ENCODE peak calls at places on chromosomes 11 and 22, in ten cellular contexts. One of them, this sample, is unnamed.

GRCh38 chr11:21295508-21295907 is 626.1 kb downstream of the NELL1 start:
- DNase-seq in LoVo: no peak
- DNase-seq in stimulated activated CD4-positive, alpha-beta T cell treated with anti-CD3 and anti-CD28 coated beads, Interleukin-12 subunit alpha, Interleukin-12 subunit beta, amount 100 ng/mL, for 24 hours: no peak
- DNase-seq in activated CD8-positive, alpha-beta T cell treated with anti-CD3 and anti-CD28 coated beads for 36 hours: no peak
- DNase-seq in EH: no peak
- DNase-seq in hepatocyte: no peak
- DNase-seq in activated CD4-positive, alpha-beta T cell treated with anti-CD3 and anti-CD28 coated beads, Interleukin-2, amount 50 U/mL, for 1 hour: no peak
- DNase-seq in stimulated activated CD8-positive, alpha-beta memory T cell treated with anti-CD3 and anti-CD28 coated beads, Interleukin-15, amount 100 ng/mL, for 4 hours: no peak
- DNase-seq in Peyer's patch: no peak
- DNase-seq in activated gamma-delta T cell: no peak
- DNase-seq in this sample: no peak

GRCh38 chr11:5891216-5891800 is 1.7 kb upstream of the OR52E5 start:
- DNase-seq in LoVo: peak
- DNase-seq in stimulated activated CD4-positive, alpha-beta T cell treated with anti-CD3 and anti-CD28 coated beads, Interleukin-12 subunit alpha, Interleukin-12 subunit beta, amount 100 ng/mL, for 24 hours: no peak
- DNase-seq in activated CD8-positive, alpha-beta T cell treated with anti-CD3 and anti-CD28 coated beads for 36 hours: no peak
- DNase-seq in EH: peak
- DNase-seq in hepatocyte: no peak
- DNase-seq in activated CD4-positive, alpha-beta T cell treated with anti-CD3 and anti-CD28 coated beads, Interleukin-2, amount 50 U/mL, for 1 hour: no peak
- DNase-seq in stimulated activated CD8-positive, alpha-beta memory T cell treated with anti-CD3 and anti-CD28 coated beads, Interleukin-15, amount 100 ng/mL, for 4 hours: no peak
- DNase-seq in Peyer's patch: no peak
- DNase-seq in activated gamma-delta T cell: no peak
- DNase-seq in this sample: no peak

GRCh38 chr11:38100836-38101235 is 1502.8 kb upstream of the RAG2 start:
- DNase-seq in LoVo: no peak
- DNase-seq in stimulated activated CD4-positive, alpha-beta T cell treated with anti-CD3 and anti-CD28 coated beads, Interleukin-12 subunit alpha, Interleukin-12 subunit beta, amount 100 ng/mL, for 24 hours: no peak
- DNase-seq in activated CD8-positive, alpha-beta T cell treated with anti-CD3 and anti-CD28 coated beads for 36 hours: no peak
- DNase-seq in EH: no peak
- DNase-seq in hepatocyte: no peak
- DNase-seq in activated CD4-positive, alpha-beta T cell treated with anti-CD3 and anti-CD28 coated beads, Interleukin-2, amount 50 U/mL, for 1 hour: no peak
- DNase-seq in stimulated activated CD8-positive, alpha-beta memory T cell treated with anti-CD3 and anti-CD28 coated beads, Interleukin-15, amount 100 ng/mL, for 4 hours: no peak
- DNase-seq in Peyer's patch: no peak
- DNase-seq in activated gamma-delta T cell: no peak
- DNase-seq in this sample: no peak

GRCh38 chr11:92046103-92046502 is 178.5 kb upstream of the FAT3 start:
- DNase-seq in LoVo: no peak
- DNase-seq in stimulated activated CD4-positive, alpha-beta T cell treated with anti-CD3 and anti-CD28 coated beads, Interleukin-12 subunit alpha, Interleukin-12 subunit beta, amount 100 ng/mL, for 24 hours: no peak
- DNase-seq in activated CD8-positive, alpha-beta T cell treated with anti-CD3 and anti-CD28 coated beads for 36 hours: no peak
- DNase-seq in EH: no peak
- DNase-seq in hepatocyte: no peak
- DNase-seq in activated CD4-positive, alpha-beta T cell treated with anti-CD3 and anti-CD28 coated beads, Interleukin-2, amount 50 U/mL, for 1 hour: no peak
- DNase-seq in stimulated activated CD8-positive, alpha-beta memory T cell treated with anti-CD3 and anti-CD28 coated beads, Interleukin-15, amount 100 ng/mL, for 4 hours: no peak
- DNase-seq in Peyer's patch: no peak
- DNase-seq in activated gamma-delta T cell: no peak
- DNase-seq in this sample: no peak

GRCh38 chr11:113161671-113162589 is 152.5 kb upstream of the TTC12 start:
- DNase-seq in LoVo: no peak
- DNase-seq in stimulated activated CD4-positive, alpha-beta T cell treated with anti-CD3 and anti-CD28 coated beads, Interleukin-12 subunit alpha, Interleukin-12 subunit beta, amount 100 ng/mL, for 24 hours: no peak
- DNase-seq in activated CD8-positive, alpha-beta T cell treated with anti-CD3 and anti-CD28 coated beads for 36 hours: no peak
- DNase-seq in EH: no peak
- DNase-seq in hepatocyte: no peak
- DNase-seq in activated CD4-positive, alpha-beta T cell treated with anti-CD3 and anti-CD28 coated beads, Interleukin-2, amount 50 U/mL, for 1 hour: no peak
- DNase-seq in stimulated activated CD8-positive, alpha-beta memory T cell treated with anti-CD3 and anti-CD28 coated beads, Interleukin-15, amount 100 ng/mL, for 4 hours: no peak
- DNase-seq in Peyer's patch: no peak
- DNase-seq in activated gamma-delta T cell: no peak
- DNase-seq in this sample: no peak

GRCh38 chr11:70454197-70454767 is 56.0 kb downstream of the CTTN start:
- DNase-seq in LoVo: no peak
- DNase-seq in stimulated activated CD4-positive, alpha-beta T cell treated with anti-CD3 and anti-CD28 coated beads, Interleukin-12 subunit alpha, Interleukin-12 subunit beta, amount 100 ng/mL, for 24 hours: no peak
- DNase-seq in activated CD8-positive, alpha-beta T cell treated with anti-CD3 and anti-CD28 coated beads for 36 hours: no peak
- DNase-seq in EH: no peak
- DNase-seq in hepatocyte: no peak
- DNase-seq in activated CD4-positive, alpha-beta T cell treated with anti-CD3 and anti-CD28 coated beads, Interleukin-2, amount 50 U/mL, for 1 hour: no peak
- DNase-seq in stimulated activated CD8-positive, alpha-beta memory T cell treated with anti-CD3 and anti-CD28 coated beads, Interleukin-15, amount 100 ng/mL, for 4 hours: no peak
- DNase-seq in Peyer's patch: no peak
- DNase-seq in activated gamma-delta T cell: no peak
- DNase-seq in this sample: no peak

GRCh38 chr11:10798330-10798980 is 10.3 kb downstream of the EIF4G2 start:
- DNase-seq in LoVo: no peak
- DNase-seq in stimulated activated CD4-positive, alpha-beta T cell treated with anti-CD3 and anti-CD28 coated beads, Interleukin-12 subunit alpha, Interleukin-12 subunit beta, amount 100 ng/mL, for 24 hours: no peak
- DNase-seq in activated CD8-positive, alpha-beta T cell treated with anti-CD3 and anti-CD28 coated beads for 36 hours: no peak
- DNase-seq in EH: no peak
- DNase-seq in hepatocyte: no peak
- DNase-seq in activated CD4-positive, alpha-beta T cell treated with anti-CD3 and anti-CD28 coated beads, Interleukin-2, amount 50 U/mL, for 1 hour: no peak
- DNase-seq in stimulated activated CD8-positive, alpha-beta memory T cell treated with anti-CD3 and anti-CD28 coated beads, Interleukin-15, amount 100 ng/mL, for 4 hours: no peak
- DNase-seq in Peyer's patch: no peak
- DNase-seq in activated gamma-delta T cell: no peak
- DNase-seq in this sample: no peak

GRCh38 chr11:12540075-12540685 is 134.0 kb upstream of the TEAD1 start:
- DNase-seq in LoVo: no peak
- DNase-seq in stimulated activated CD4-positive, alpha-beta T cell treated with anti-CD3 and anti-CD28 coated beads, Interleukin-12 subunit alpha, Interleukin-12 subunit beta, amount 100 ng/mL, for 24 hours: no peak
- DNase-seq in activated CD8-positive, alpha-beta T cell treated with anti-CD3 and anti-CD28 coated beads for 36 hours: no peak
- DNase-seq in EH: peak
- DNase-seq in hepatocyte: no peak
- DNase-seq in activated CD4-positive, alpha-beta T cell treated with anti-CD3 and anti-CD28 coated beads, Interleukin-2, amount 50 U/mL, for 1 hour: no peak
- DNase-seq in stimulated activated CD8-positive, alpha-beta memory T cell treated with anti-CD3 and anti-CD28 coated beads, Interleukin-15, amount 100 ng/mL, for 4 hours: no peak
- DNase-seq in Peyer's patch: no peak
- DNase-seq in activated gamma-delta T cell: no peak
- DNase-seq in this sample: no peak

GRCh38 chr22:28894320-28894719 is 10.9 kb downstream of the ZNRF3 start:
- DNase-seq in LoVo: no peak
- DNase-seq in stimulated activated CD4-positive, alpha-beta T cell treated with anti-CD3 and anti-CD28 coated beads, Interleukin-12 subunit alpha, Interleukin-12 subunit beta, amount 100 ng/mL, for 24 hours: no peak
- DNase-seq in activated CD8-positive, alpha-beta T cell treated with anti-CD3 and anti-CD28 coated beads for 36 hours: no peak
- DNase-seq in EH: no peak
- DNase-seq in hepatocyte: no peak
- DNase-seq in activated CD4-positive, alpha-beta T cell treated with anti-CD3 and anti-CD28 coated beads, Interleukin-2, amount 50 U/mL, for 1 hour: no peak
- DNase-seq in stimulated activated CD8-positive, alpha-beta memory T cell treated with anti-CD3 and anti-CD28 coated beads, Interleukin-15, amount 100 ng/mL, for 4 hours: no peak
- DNase-seq in Peyer's patch: peak
- DNase-seq in activated gamma-delta T cell: no peak
- DNase-seq in this sample: peak

GRCh38 chr11:1260023-1260501 is 37.2 kb downstream of the MUC5B start:
- DNase-seq in LoVo: peak
- DNase-seq in stimulated activated CD4-positive, alpha-beta T cell treated with anti-CD3 and anti-CD28 coated beads, Interleukin-12 subunit alpha, Interleukin-12 subunit beta, amount 100 ng/mL, for 24 hours: peak
- DNase-seq in activated CD8-positive, alpha-beta T cell treated with anti-CD3 and anti-CD28 coated beads for 36 hours: peak
- DNase-seq in EH: peak
- DNase-seq in hepatocyte: peak
- DNase-seq in activated CD4-positive, alpha-beta T cell treated with anti-CD3 and anti-CD28 coated beads, Interleukin-2, amount 50 U/mL, for 1 hour: peak
- DNase-seq in stimulated activated CD8-positive, alpha-beta memory T cell treated with anti-CD3 and anti-CD28 coated beads, Interleukin-15, amount 100 ng/mL, for 4 hours: no peak
- DNase-seq in Peyer's patch: peak
- DNase-seq in activated gamma-delta T cell: no peak
- DNase-seq in this sample: no peak

GRCh38 chr22:26585104-26585790 is 4.7 kb downstream of the TPST2 start:
- DNase-seq in LoVo: peak
- DNase-seq in stimulated activated CD4-positive, alpha-beta T cell treated with anti-CD3 and anti-CD28 coated beads, Interleukin-12 subunit alpha, Interleukin-12 subunit beta, amount 100 ng/mL, for 24 hours: no peak
- DNase-seq in activated CD8-positive, alpha-beta T cell treated with anti-CD3 and anti-CD28 coated beads for 36 hours: peak
- DNase-seq in EH: peak
- DNase-seq in hepatocyte: peak
- DNase-seq in activated CD4-positive, alpha-beta T cell treated with anti-CD3 and anti-CD28 coated beads, Interleukin-2, amount 50 U/mL, for 1 hour: no peak
- DNase-seq in stimulated activated CD8-positive, alpha-beta memory T cell treated with anti-CD3 and anti-CD28 coated beads, Interleukin-15, amount 100 ng/mL, for 4 hours: no peak
- DNase-seq in Peyer's patch: no peak
- DNase-seq in activated gamma-delta T cell: no peak
- DNase-seq in this sample: peak

GRCh38 chr11:17921620-17922473 is 91.0 kb downstream of the SERGEF start:
- DNase-seq in LoVo: no peak
- DNase-seq in stimulated activated CD4-positive, alpha-beta T cell treated with anti-CD3 and anti-CD28 coated beads, Interleukin-12 subunit alpha, Interleukin-12 subunit beta, amount 100 ng/mL, for 24 hours: no peak
- DNase-seq in activated CD8-positive, alpha-beta T cell treated with anti-CD3 and anti-CD28 coated beads for 36 hours: no peak
- DNase-seq in EH: no peak
- DNase-seq in hepatocyte: peak
- DNase-seq in activated CD4-positive, alpha-beta T cell treated with anti-CD3 and anti-CD28 coated beads, Interleukin-2, amount 50 U/mL, for 1 hour: no peak
- DNase-seq in stimulated activated CD8-positive, alpha-beta memory T cell treated with anti-CD3 and anti-CD28 coated beads, Interleukin-15, amount 100 ng/mL, for 4 hours: no peak
- DNase-seq in Peyer's patch: no peak
- DNase-seq in activated gamma-delta T cell: no peak
- DNase-seq in this sample: peak

GRCh38 chr11:46680815-46681214 is 19.6 kb downstream of the ARHGAP1 start:
- DNase-seq in LoVo: no peak
- DNase-seq in stimulated activated CD4-positive, alpha-beta T cell treated with anti-CD3 and anti-CD28 coated beads, Interleukin-12 subunit alpha, Interleukin-12 subunit beta, amount 100 ng/mL, for 24 hours: no peak
- DNase-seq in activated CD8-positive, alpha-beta T cell treated with anti-CD3 and anti-CD28 coated beads for 36 hours: no peak
- DNase-seq in EH: no peak
- DNase-seq in hepatocyte: no peak
- DNase-seq in activated CD4-positive, alpha-beta T cell treated with anti-CD3 and anti-CD28 coated beads, Interleukin-2, amount 50 U/mL, for 1 hour: no peak
- DNase-seq in stimulated activated CD8-positive, alpha-beta memory T cell treated with anti-CD3 and anti-CD28 coated beads, Interleukin-15, amount 100 ng/mL, for 4 hours: no peak
- DNase-seq in Peyer's patch: no peak
- DNase-seq in activated gamma-delta T cell: no peak
- DNase-seq in this sample: no peak

GRCh38 chr11:47177229-47177845 is 658 bp upstream of the ARFGAP2 start:
- DNase-seq in LoVo: peak
- DNase-seq in stimulated activated CD4-positive, alpha-beta T cell treated with anti-CD3 and anti-CD28 coated beads, Interleukin-12 subunit alpha, Interleukin-12 subunit beta, amount 100 ng/mL, for 24 hours: peak
- DNase-seq in activated CD8-positive, alpha-beta T cell treated with anti-CD3 and anti-CD28 coated beads for 36 hours: peak
- DNase-seq in EH: peak
- DNase-seq in hepatocyte: peak
- DNase-seq in activated CD4-positive, alpha-beta T cell treated with anti-CD3 and anti-CD28 coated beads, Interleukin-2, amount 50 U/mL, for 1 hour: peak
- DNase-seq in stimulated activated CD8-positive, alpha-beta memory T cell treated with anti-CD3 and anti-CD28 coated beads, Interleukin-15, amount 100 ng/mL, for 4 hours: peak
- DNase-seq in Peyer's patch: no peak
- DNase-seq in activated gamma-delta T cell: no peak
- DNase-seq in this sample: peak

GRCh38 chr11:75105462-75105925 is 8.8 kb upstream of the OR2AT4 start:
- DNase-seq in LoVo: no peak
- DNase-seq in stimulated activated CD4-positive, alpha-beta T cell treated with anti-CD3 and anti-CD28 coated beads, Interleukin-12 subunit alpha, Interleukin-12 subunit beta, amount 100 ng/mL, for 24 hours: no peak
- DNase-seq in activated CD8-positive, alpha-beta T cell treated with anti-CD3 and anti-CD28 coated beads for 36 hours: no peak
- DNase-seq in EH: peak
- DNase-seq in hepatocyte: peak
- DNase-seq in activated CD4-positive, alpha-beta T cell treated with anti-CD3 and anti-CD28 coated beads, Interleukin-2, amount 50 U/mL, for 1 hour: no peak
- DNase-seq in stimulated activated CD8-positive, alpha-beta memory T cell treated with anti-CD3 and anti-CD28 coated beads, Interleukin-15, amount 100 ng/mL, for 4 hours: no peak
- DNase-seq in Peyer's patch: no peak
- DNase-seq in activated gamma-delta T cell: no peak
- DNase-seq in this sample: peak

GRCh38 chr22:19549428-19549827 is 25.2 kb upstream of the CLDN5 start:
- DNase-seq in LoVo: no peak
- DNase-seq in stimulated activated CD4-positive, alpha-beta T cell treated with anti-CD3 and anti-CD28 coated beads, Interleukin-12 subunit alpha, Interleukin-12 subunit beta, amount 100 ng/mL, for 24 hours: no peak
- DNase-seq in activated CD8-positive, alpha-beta T cell treated with anti-CD3 and anti-CD28 coated beads for 36 hours: no peak
- DNase-seq in EH: no peak
- DNase-seq in hepatocyte: no peak
- DNase-seq in activated CD4-positive, alpha-beta T cell treated with anti-CD3 and anti-CD28 coated beads, Interleukin-2, amount 50 U/mL, for 1 hour: no peak
- DNase-seq in stimulated activated CD8-positive, alpha-beta memory T cell treated with anti-CD3 and anti-CD28 coated beads, Interleukin-15, amount 100 ng/mL, for 4 hours: no peak
- DNase-seq in Peyer's patch: no peak
- DNase-seq in activated gamma-delta T cell: no peak
- DNase-seq in this sample: no peak

GRCh38 chr11:110092577-110093406 is at the start of gene ZC3H12C:
- DNase-seq in LoVo: peak
- DNase-seq in stimulated activated CD4-positive, alpha-beta T cell treated with anti-CD3 and anti-CD28 coated beads, Interleukin-12 subunit alpha, Interleukin-12 subunit beta, amount 100 ng/mL, for 24 hours: no peak
- DNase-seq in activated CD8-positive, alpha-beta T cell treated with anti-CD3 and anti-CD28 coated beads for 36 hours: peak
- DNase-seq in EH: peak
- DNase-seq in hepatocyte: peak
- DNase-seq in activated CD4-positive, alpha-beta T cell treated with anti-CD3 and anti-CD28 coated beads, Interleukin-2, amount 50 U/mL, for 1 hour: peak
- DNase-seq in stimulated activated CD8-positive, alpha-beta memory T cell treated with anti-CD3 and anti-CD28 coated beads, Interleukin-15, amount 100 ng/mL, for 4 hours: no peak
- DNase-seq in Peyer's patch: peak
- DNase-seq in activated gamma-delta T cell: no peak
- DNase-seq in this sample: peak

GRCh38 chr11:66359662-66360087 is 11.9 kb downstream of the SLC29A2 start:
- DNase-seq in LoVo: no peak
- DNase-seq in stimulated activated CD4-positive, alpha-beta T cell treated with anti-CD3 and anti-CD28 coated beads, Interleukin-12 subunit alpha, Interleukin-12 subunit beta, amount 100 ng/mL, for 24 hours: no peak
- DNase-seq in activated CD8-positive, alpha-beta T cell treated with anti-CD3 and anti-CD28 coated beads for 36 hours: no peak
- DNase-seq in EH: no peak
- DNase-seq in hepatocyte: peak
- DNase-seq in activated CD4-positive, alpha-beta T cell treated with anti-CD3 and anti-CD28 coated beads, Interleukin-2, amount 50 U/mL, for 1 hour: no peak
- DNase-seq in stimulated activated CD8-positive, alpha-beta memory T cell treated with anti-CD3 and anti-CD28 coated beads, Interleukin-15, amount 100 ng/mL, for 4 hours: no peak
- DNase-seq in Peyer's patch: no peak
- DNase-seq in activated gamma-delta T cell: no peak
- DNase-seq in this sample: no peak

GRCh38 chr22:47308886-47309285 is 546.4 kb downstream of the TBC1D22A start:
- DNase-seq in LoVo: no peak
- DNase-seq in stimulated activated CD4-positive, alpha-beta T cell treated with anti-CD3 and anti-CD28 coated beads, Interleukin-12 subunit alpha, Interleukin-12 subunit beta, amount 100 ng/mL, for 24 hours: no peak
- DNase-seq in activated CD8-positive, alpha-beta T cell treated with anti-CD3 and anti-CD28 coated beads for 36 hours: no peak
- DNase-seq in EH: no peak
- DNase-seq in hepatocyte: no peak
- DNase-seq in activated CD4-positive, alpha-beta T cell treated with anti-CD3 and anti-CD28 coated beads, Interleukin-2, amount 50 U/mL, for 1 hour: no peak
- DNase-seq in stimulated activated CD8-positive, alpha-beta memory T cell treated with anti-CD3 and anti-CD28 coated beads, Interleukin-15, amount 100 ng/mL, for 4 hours: no peak
- DNase-seq in Peyer's patch: no peak
- DNase-seq in activated gamma-delta T cell: no peak
- DNase-seq in this sample: no peak

This sample was measured in NCI-H524.